ENCODE peak calls at places on chromosomes 7 and 10, in six cellular contexts. Z is nephron progenitor cell, H is astrocyte, O is tibial nerve, X is neural progenitor cell, C is lower lobe of right lung. I is an unnamed sample.
A peak's percentile ranks its signal among the peaks of the same experiment; 100 is the strongest.

GRCh38 chr7:87517136-87517805 is 41.8 kb upstream of the ABCB4 start:
- DNase-seq in Z (no peak), H (peak; percentile 62), O (no peak), X (no peak), C (no peak), I (no peak)

GRCh38 chr7:137081276-137081675 is 212.8 kb downstream of the CHRM2 start:
- DNase-seq in Z (no peak), H (no peak), O (no peak), X (no peak), C (no peak), I (no peak)

GRCh38 chr7:30169585-30169978 is 34.8 kb downstream of the MTURN start:
- DNase-seq in Z (no peak), H (peak; percentile 44), O (no peak), X (no peak), C (no peak), I (no peak)

GRCh38 chr7:25391295-25391861 is 163.1 kb upstream of the NPVF start:
- DNase-seq in Z (no peak), H (no peak), O (no peak), X (peak; percentile 43), C (no peak), I (no peak)

GRCh38 chr7:155269766-155270585 is 27.7 kb upstream of the INSIG1 start:
- DNase-seq in Z (no peak), H (no peak), O (no peak), X (no peak), C (no peak), I (no peak)

GRCh38 chr10:119267384-119267783 is 60.0 kb downstream of the GRK5 start:
- DNase-seq in Z (no peak), H (no peak), O (no peak), X (no peak), C (no peak), I (no peak)

GRCh38 chr7:90383422-90383821 is 19.8 kb upstream of the CLDN12 start:
- DNase-seq in Z (no peak), H (peak; percentile 71), O (no peak), X (no peak), C (no peak), I (no peak)

GRCh38 chr7:141748401-141748800 is 10.2 kb downstream of the SSBP1 start:
- DNase-seq in Z (no peak), H (peak; percentile 46), O (no peak), X (no peak), C (no peak), I (no peak)

GRCh38 chr10:45585131-45585530 is 87.4 kb downstream of the ZFAND4 start:
- DNase-seq in Z (no peak), H (no peak), O (no peak), X (no peak), C (no peak), I (no peak)

GRCh38 chr10:96541921-96542320 is 28.2 kb upstream of the TLL2 start:
- DNase-seq in Z (no peak), H (peak; percentile 33), O (no peak), X (no peak), C (no peak), I (no peak)

GRCh38 chr10:112343056-112343806 is 30.7 kb upstream of the ACSL5 start:
- DNase-seq in Z (no peak), H (no peak), O (no peak), X (no peak), C (no peak), I (no peak)

GRCh38 chr10:69757206-69757552 is 44.5 kb upstream of the COL13A1 start:
- DNase-seq in Z (no peak), H (no peak), O (no peak), X (no peak), C (no peak), I (no peak)

GRCh38 chr10:127974911-127975310 is 68.0 kb downstream of the PTPRE start:
- DNase-seq in Z (no peak), H (no peak), O (no peak), X (no peak), C (no peak), I (no peak)

GRCh38 chr7:41403291-41403690 is 299.6 kb downstream of the INHBA start:
- DNase-seq in Z (no peak), H (no peak), O (no peak), X (peak; percentile 57), C (no peak), I (no peak)

GRCh38 chr7:76423666-76424412 is 911 bp upstream of the ZP3 start:
- DNase-seq in Z (peak; percentile 34), H (peak; percentile 32), O (no peak), X (peak; percentile 43), C (no peak), I (no peak)

GRCh38 chr10:2885276-2885955 is 181.9 kb upstream of the PFKP start:
- DNase-seq in Z (no peak), H (no peak), O (no peak), X (no peak), C (no peak), I (no peak)

GRCh38 chr7:47893238-47893637 is 55.0 kb downstream of the PKD1L1 start:
- DNase-seq in Z (peak; percentile 42), H (no peak), O (no peak), X (peak; percentile 72), C (no peak), I (no peak)

GRCh38 chr10:70192325-70192966 is 22.1 kb upstream of the SAR1A start:
- DNase-seq in Z (no peak), H (no peak), O (no peak), X (no peak), C (no peak), I (no peak)

GRCh38 chr7:5195157-5195556 is 5.1 kb downstream of the WIPI2 start:
- DNase-seq in Z (no peak), H (no peak), O (no peak), X (no peak), C (no peak), I (no peak)

GRCh38 chr7:11185179-11185578 is 211.5 kb downstream of the PHF14 start:
- DNase-seq in Z (no peak), H (peak; percentile 78), O (no peak), X (no peak), C (no peak), I (no peak)

GRCh38 chr7:20284398-20285143 is 46.1 kb upstream of the ITGB8 start:
- DNase-seq in Z (no peak), H (no peak), O (no peak), X (no peak), C (no peak), I (no peak)

GRCh38 chr10:75967491-75967890 is 536.1 kb downstream of the LRMDA start:
- DNase-seq in Z (peak; percentile 49), H (peak; percentile 69), O (no peak), X (peak; percentile 28), C (no peak), I (no peak)

DNA sequence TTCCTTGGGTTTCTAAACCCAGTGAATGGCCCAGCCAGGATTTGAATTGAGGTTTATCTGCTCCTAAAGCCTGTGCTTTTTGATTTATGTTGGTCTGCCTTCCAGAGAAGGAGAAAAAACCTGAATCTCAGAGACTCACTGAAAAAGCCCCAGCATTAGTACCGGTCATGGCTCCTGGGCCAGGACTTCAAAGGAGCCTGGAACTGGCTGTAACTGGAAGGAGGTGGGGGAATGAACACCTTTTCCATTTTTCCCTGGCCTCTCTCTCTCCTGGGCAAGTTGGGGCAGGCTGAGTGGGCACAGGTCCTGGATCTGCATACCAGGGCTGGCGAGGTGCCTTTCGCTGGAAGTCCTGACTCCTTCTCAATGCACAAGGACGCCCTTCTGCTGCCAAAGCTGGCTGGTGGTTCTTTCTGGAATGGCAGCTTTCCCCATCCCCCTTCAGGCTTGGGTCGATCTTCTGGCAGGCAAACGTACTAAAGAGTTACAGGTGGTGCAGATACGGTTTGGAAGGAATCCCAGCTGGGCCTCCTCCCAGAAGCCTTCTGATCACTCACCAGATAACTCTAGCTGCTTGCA is 268.2 kb downstream of the PTEN start:
- DNase-seq in Z (no peak), H (peak; percentile 72), O (no peak), X (no peak), C (peak; percentile 68), I (no peak)
- TF ChIP-seq CTCF in Z (no peak), H (no peak), O (no peak), X (no peak), C (no peak), I (no peak)

GRCh38 chr10:101444058-101444457 is 90.1 kb downstream of the BTRC start:
- DNase-seq in Z (no peak), H (no peak), O (no peak), X (no peak), C (no peak), I (no peak)
- TF ChIP-seq CTCF in Z (no peak), H (peak; percentile 36), O (no peak), X (peak; percentile 46), C (peak; percentile 13), I (no peak)

GRCh38 chr10:83214178-83214577 is 925.1 kb upstream of the GHITM start:
- DNase-seq in Z (no peak), H (peak; percentile 22), O (no peak), X (no peak), C (no peak), I (no peak)

GRCh38 chr10:83218205-83218604 is 921.1 kb upstream of the GHITM start:
- DNase-seq in Z (peak; percentile 7), H (no peak), O (no peak), X (peak; percentile 33), C (no peak), I (no peak)

DNA sequence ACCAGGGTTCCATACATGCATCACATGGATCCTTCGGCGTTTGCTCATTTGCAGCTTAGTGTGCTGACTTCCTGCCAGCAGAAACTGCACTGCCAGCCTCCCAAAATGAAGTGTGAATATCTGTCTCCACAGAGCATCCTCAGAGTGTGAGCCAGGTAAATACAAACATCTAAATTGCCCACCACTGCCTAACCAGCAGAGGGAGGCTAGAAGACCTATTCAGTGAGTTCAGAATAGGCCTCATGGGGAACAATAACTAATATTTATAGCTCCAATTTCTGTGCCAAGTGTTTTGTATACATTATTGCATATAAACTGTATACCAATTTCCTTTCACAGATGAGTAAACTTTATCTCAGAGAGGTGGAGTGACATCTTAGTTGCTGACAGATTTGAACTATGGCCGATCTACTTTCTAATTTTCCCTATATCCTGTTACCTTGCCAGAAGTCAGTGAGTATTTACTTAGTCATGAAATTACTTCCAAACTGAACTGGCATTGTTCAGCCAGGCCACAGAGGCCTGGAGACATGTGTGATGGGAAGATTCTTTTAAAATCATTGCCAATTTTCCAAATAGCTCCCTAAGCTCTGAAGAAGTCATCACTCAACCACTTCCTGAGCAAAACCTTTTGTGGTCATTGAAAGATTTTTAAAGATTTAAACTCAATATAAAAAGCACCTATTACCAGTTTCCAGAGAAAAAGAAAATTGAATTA is 926.5 kb upstream of the GHITM start:
- DNase-seq in Z (no peak), H (peak; percentile 93), O (no peak), X (no peak), C (no peak), I (no peak)
- TF ChIP-seq CTCF in Z (no peak), H (no peak), O (no peak), X (no peak), C (no peak), I (no peak)

GRCh38 chr10:923844-924523 is 7.5 kb downstream of the LARP4B start:
- DNase-seq in Z (no peak), H (no peak), O (no peak), X (no peak), C (no peak), I (no peak)

GRCh38 chr10:926075-926698 is 5.3 kb downstream of the LARP4B start:
- DNase-seq in Z (no peak), H (no peak), O (no peak), X (no peak), C (peak; percentile 60), I (no peak)

GRCh38 chr10:921471-922414 is 9.8 kb downstream of the LARP4B start:
- DNase-seq in Z (no peak), H (peak; percentile 85), O (no peak), X (no peak), C (no peak), I (no peak)

GRCh38 chr10:927131-927530 is 4.4 kb downstream of the LARP4B start:
- DNase-seq in Z (no peak), H (no peak), O (no peak), X (no peak), C (no peak), I (no peak)

GRCh38 chr10:924524-924859 is 7.0 kb downstream of the LARP4B start:
- DNase-seq in Z (no peak), H (no peak), O (no peak), X (no peak), C (no peak), I (no peak)
- TF ChIP-seq CTCF in Z (no peak), H (no peak), O (no peak), X (no peak), C (no peak), I (no peak)